ENCODE peak calls at places on chromosome 2, in five cellular contexts. U is ureter, J is AML-193, D is NCI-H1105, Y is NCI-H510A treated with DMSO at 0.1 percent for 48 hours. O is an unnamed sample.

GRCh38 chr2:214706986-214707385 is 102.5 kb downstream of the BARD1 start:
- DNase-seq in U (no peak), Y (peak), D (no peak), J (no peak), O (no peak)

GRCh38 chr2:224657349-224657748 is 58.8 kb downstream of the CCDC195 start:
- DNase-seq in U (no peak), Y (no peak), J (no peak), D (no peak), O (no peak)

GRCh38 chr2:148888003-148888501 is 13.0 kb downstream of the KIF5C start:
- DNase-seq in J (no peak), Y (no peak), U (no peak), D (peak), O (no peak)

GRCh38 chr2:228039752-228040534 is 141.5 kb downstream of the SPHKAP start:
- DNase-seq in J (peak), Y (peak), D (no peak), U (no peak), O (peak)

GRCh38 chr2:176473177-176473576 is 203.9 kb downstream of the MTX2 start:
- DNase-seq in U (peak), D (peak), J (no peak), Y (peak), O (no peak)

GRCh38 chr2:160516547-160517365 is 23.1 kb upstream of the RBMS1 start:
- DNase-seq in D (no peak), U (no peak), J (no peak), Y (no peak), O (no peak)

GRCh38 chr2:120245520-120245835 is 7.2 kb upstream of the RALB start:
- DNase-seq in U (peak), Y (peak), D (no peak), J (no peak), O (no peak)

GRCh38 chr2:33459745-33460144 is 16.7 kb upstream of the RASGRP3 start:
- DNase-seq in U (no peak), Y (no peak), J (no peak), D (no peak), O (no peak)

O was measured in KBM-7.